ENCODE peak calls at places on chromosomes 6 and 20, in four cellular contexts. P, N, A and S are unnamed samples.

GRCh38 chr6:52371656-52372151 is 9.8 kb downstream of the PAQR8 start:
- DNase-seq in N (no peak), A (no peak), P (no peak), S (no peak)

GRCh38 chr6:169564453-169565240 is 137.2 kb downstream of the WDR27 start:
- DNase-seq in N (no peak), P (no peak), A (no peak), S (no peak)

GRCh38 chr6:35318200-35318844 is 20.7 kb downstream of the DEF6 start:
- DNase-seq in A (peak; percentile 97), N (peak; percentile 62), P (peak; percentile 73), S (peak; percentile 87)

GRCh38 chr6:157264701-157265100 is 58.6 kb downstream of the TMEM242 start:
- DNase-seq in P (no peak), A (no peak), N (no peak), S (no peak)

GRCh38 chr6:167798453-167798852 is 28.3 kb upstream of the AFDN start:
- DNase-seq in P (no peak), A (no peak), N (no peak), S (no peak)

GRCh38 chr6:105178110-105178509 is 1.7 kb downstream of the POPDC3 start:
- DNase-seq in N (peak; percentile 38), P (peak; percentile 50), A (no peak), S (no peak)

GRCh38 chr20:1817577-1818211 is 77.5 kb upstream of the SIRPA start:
- DNase-seq in N (no peak), A (no peak), P (no peak), S (no peak)

GRCh38 chr20:34299925-34300806 is 3.0 kb downstream of the AHCY start:
- DNase-seq in N (no peak), P (peak; percentile 54), A (no peak), S (no peak)

GRCh38 chr6:11732036-11732545 is 46.5 kb downstream of the ADTRP start:
- DNase-seq in N (peak; percentile 86), A (no peak), P (peak; percentile 13), S (peak; percentile 70)

GRCh38 chr6:12576389-12576788 is 140.2 kb upstream of the PHACTR1 start:
- DNase-seq in A (no peak), N (no peak), P (no peak), S (no peak)

GRCh38 chr20:4999788-5000187 is 1.5 kb downstream of the SLC23A2 start:
- DNase-seq in N (no peak), A (no peak), P (no peak), S (no peak)